ENCODE peak calls at places on chromosomes 1 and 21, in eight cellular contexts. F, E, I, Q, A, B, G and C are unnamed samples.

GRCh38 chr1:246417152-246417812 is 89.8 kb downstream of the SMYD3 start:
- DNase-seq in F (no peak), E (no peak), I (no peak), Q (no peak), A (no peak), B (no peak), G (no peak), C (no peak)

GRCh38 chr1:48960304-48960703 is 183.6 kb upstream of the BEND5 start:
- DNase-seq in F (no peak), E (no peak), I (no peak), Q (no peak), A (no peak), B (no peak), G (no peak), C (no peak)

GRCh38 chr1:1399870-1400575 is 888 bp upstream of the CCNL2 start:
- DNase-seq in F (peak; percentile 44), E (no peak), I (no peak), Q (no peak), A (no peak), B (no peak), G (no peak), C (no peak)

GRCh38 chr1:219492676-219493075 is 120.2 kb downstream of the ZC3H11B start:
- DNase-seq in F (no peak), E (no peak), I (no peak), Q (no peak), A (no peak), B (no peak), G (no peak), C (no peak)

GRCh38 chr1:230026139-230026538 is 40.9 kb upstream of the GALNT2 start:
- DNase-seq in F (no peak), E (no peak), I (no peak), Q (no peak), A (no peak), B (no peak), G (no peak), C (no peak)

GRCh38 chr1:6625579-6626149 is 996 bp downstream of the THAP3 start:
- DNase-seq in F (no peak), E (peak; percentile 31), I (no peak), Q (no peak), A (no peak), B (no peak), G (no peak), C (no peak)

GRCh38 chr1:70038025-70038424 is 167.4 kb downstream of the LRRC40 start:
- DNase-seq in F (no peak), E (no peak), I (no peak), Q (no peak), A (no peak), B (no peak), G (no peak), C (no peak)

GRCh38 chr21:40300300-40300699 is 433.1 kb downstream of the PCP4 start:
- DNase-seq in F (no peak), E (no peak), I (no peak), Q (no peak), A (no peak), B (no peak), G (no peak), C (no peak)

GRCh38 chr1:107139833-107140702 is 771 bp upstream of the NTNG1 start:
- DNase-seq in F (peak; percentile 86), E (no peak), I (peak; percentile 65), Q (no peak), A (no peak), B (no peak), G (no peak), C (no peak)

GRCh38 chr21:45471229-45472052 is 66.5 kb downstream of the COL18A1 start:
- DNase-seq in F (no peak), E (no peak), I (no peak), Q (no peak), A (no peak), B (no peak), G (no peak), C (no peak)

GRCh38 chr1:198155253-198155652 is 1.5 kb upstream of the NEK7 start:
- DNase-seq in F (no peak), E (no peak), I (no peak), Q (no peak), A (no peak), B (peak; percentile 28), G (no peak), C (no peak)

GRCh38 chr1:85580046-85580411 is 532 bp upstream of the CCN1 start:
- DNase-seq in F (peak; percentile 71), E (peak; percentile 34), I (peak; percentile 23), Q (peak; percentile 85), A (no peak), B (no peak), G (no peak), C (no peak)

GRCh38 chr1:116737855-116738318 is 16.3 kb upstream of the CD2 start:
- DNase-seq in F (no peak), E (no peak), I (no peak), Q (no peak), A (peak; percentile 48), B (no peak), G (no peak), C (no peak)

GRCh38 chr1:27727126-27727525 is 1.4 kb downstream of the FAM76A start:
- DNase-seq in F (no peak), E (no peak), I (no peak), Q (no peak), A (no peak), B (no peak), G (no peak), C (no peak)

GRCh38 chr21:16280731-16281130 is 550.9 kb downstream of the USP25 start:
- DNase-seq in F (no peak), E (no peak), I (no peak), Q (no peak), A (no peak), B (no peak), G (no peak), C (no peak)

GRCh38 chr1:234316486-234316885 is 56.8 kb upstream of the COA6 start:
- DNase-seq in F (no peak), E (no peak), I (no peak), Q (no peak), A (no peak), B (no peak), G (no peak), C (no peak)

GRCh38 chr1:214520544-214521165 is 30.7 kb downstream of the PTPN14 start:
- DNase-seq in F (no peak), E (no peak), I (no peak), Q (no peak), A (no peak), B (no peak), G (no peak), C (no peak)

GRCh38 chr1:19210772-19211549 is 895 bp upstream of the UBR4 start:
- DNase-seq in F (peak; percentile 21), E (no peak), I (no peak), Q (no peak), A (no peak), B (no peak), G (no peak), C (no peak)

DNA sequence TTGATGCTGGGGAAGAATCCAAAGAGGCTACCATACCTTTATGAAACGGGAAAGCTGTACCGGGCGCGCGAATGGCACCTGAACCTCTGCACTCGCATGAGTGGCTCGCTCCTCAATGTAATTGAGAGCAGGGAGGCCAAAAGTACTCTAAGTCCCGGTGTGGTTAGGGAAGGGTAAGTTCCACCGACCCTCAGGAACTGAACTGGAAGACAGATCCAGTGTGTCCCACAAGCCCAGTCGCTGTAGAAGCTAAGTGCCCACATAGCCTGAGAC is 1.0 kb downstream of the GATAD2B start:
- DNase-seq in F (peak; percentile 37), E (no peak), I (peak; percentile 4), Q (no peak), A (no peak), B (no peak), G (no peak), C (peak; percentile 17)
- TF ChIP-seq REST in F (no peak), E (no peak), I (no peak), Q (no peak), A (no peak), B (no peak), G (no peak), C (no peak)

DNA sequence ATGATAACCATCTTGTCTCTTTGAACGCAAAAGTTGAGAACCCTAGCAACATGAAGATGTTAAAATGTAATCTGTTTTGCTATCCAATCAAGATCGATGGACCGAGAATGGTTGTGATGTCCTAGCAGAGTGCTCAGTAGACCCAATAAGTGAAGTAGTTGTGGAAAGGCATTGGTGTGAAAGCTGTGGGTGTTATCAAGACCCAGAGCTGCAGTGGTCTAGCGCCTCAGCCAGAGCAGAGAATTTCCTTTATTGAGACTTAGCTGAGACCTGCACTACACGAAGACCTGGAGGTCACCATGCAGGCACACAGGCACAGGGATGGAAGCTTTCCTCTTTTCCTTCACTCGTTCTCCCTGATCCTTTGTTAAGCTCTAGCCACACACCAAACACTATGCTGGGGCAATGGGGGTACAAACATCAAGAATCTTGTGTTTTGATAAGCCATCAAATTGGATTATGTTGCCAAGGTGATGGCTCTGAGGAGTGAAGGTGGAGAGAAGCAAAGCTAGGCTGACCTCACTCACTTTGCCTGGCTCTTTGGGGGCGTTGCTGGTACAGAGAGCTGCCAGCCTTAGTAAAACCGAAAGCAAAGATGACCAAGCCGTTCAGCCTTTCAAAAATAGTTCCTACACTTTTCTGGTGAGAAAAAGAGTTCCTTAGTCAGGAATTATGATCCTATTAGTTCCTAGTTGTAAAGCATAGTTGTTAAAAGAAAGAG is 24.1 kb downstream of the METTL13 start:
- DNase-seq in F (no peak), E (no peak), I (no peak), Q (no peak), A (no peak), B (no peak), G (no peak), C (no peak)
- TF ChIP-seq REST in F (no peak), E (no peak), I (no peak), Q (no peak), A (no peak), B (no peak), G (no peak), C (no peak)

GRCh38 chr1:204869097-204869496 is 1.6 kb upstream of the NFASC start:
- DNase-seq in F (no peak), E (no peak), I (no peak), Q (no peak), A (no peak), B (no peak), G (no peak), C (no peak)

GRCh38 chr1:204867203-204867602 is 3.5 kb upstream of the NFASC start:
- DNase-seq in F (no peak), E (no peak), I (no peak), Q (no peak), A (no peak), B (no peak), G (no peak), C (no peak)

GRCh38 chr1:204867666-204868339 is 2.9 kb upstream of the NFASC start:
- DNase-seq in F (no peak), E (no peak), I (no peak), Q (no peak), A (no peak), B (no peak), G (no peak), C (no peak)

GRCh38 chr1:204870165-204870912 is at the start of gene NFASC:
- DNase-seq in F (no peak), E (no peak), I (no peak), Q (no peak), A (no peak), B (no peak), G (no peak), C (no peak)

GRCh38 chr1:204868340-204868700 is 2.3 kb upstream of the NFASC start:
- DNase-seq in F (peak; percentile 44), E (no peak), I (no peak), Q (no peak), A (no peak), B (no peak), G (no peak), C (no peak)
- TF ChIP-seq REST in F (no peak), E (no peak), I (no peak), Q (no peak), A (no peak), B (no peak), G (no peak), C (no peak)

GRCh38 chr1:54105736-54106269 is 47.0 kb downstream of the CDCP2 start:
- DNase-seq in F (no peak), E (no peak), I (no peak), Q (no peak), A (no peak), B (no peak), G (no peak), C (no peak)
- TF ChIP-seq REST in F (no peak), E (no peak), I (no peak), Q (no peak), A (no peak), B (no peak), G (no peak), C (no peak)